ENCODE peak calls at places on chromosomes 4 and X, in four cellular contexts. W, B, T and D are unnamed samples.

GRCh38 chr4:74805601-74806000 is 11.3 kb upstream of the BTC start:
- DNase-seq in T (peak), B (no peak), W (no peak), D (no peak)

GRCh38 chrX:18353931-18354368 is 538 bp downstream of the SCML2 start:
- DNase-seq in B (peak), T (peak), W (no peak), D (peak)

GRCh38 chr4:16858275-16858752 is 40.1 kb downstream of the LDB2 start:
- DNase-seq in B (no peak), T (no peak), W (no peak), D (no peak)

GRCh38 chr4:130747842-130748241 is 1651.9 kb downstream of the C4orf33 start:
- DNase-seq in B (no peak), T (no peak), W (no peak), D (no peak)

GRCh38 chr4:135238940-135239339 is 1037.4 kb upstream of the PABPC4L start:
- DNase-seq in W (no peak), T (no peak), B (no peak), D (peak)

GRCh38 chr4:9927317-9928007 is 93.8 kb downstream of the SLC2A9 start:
- DNase-seq in T (no peak), B (no peak), W (no peak), D (no peak)

GRCh38 chrX:148500428-148501120 is at the start of gene AFF2:
- DNase-seq in W (no peak), B (peak), T (no peak), D (peak)

GRCh38 chr4:24774452-24774851 is 20.9 kb upstream of the SOD3 start:
- DNase-seq in W (no peak), B (no peak), T (no peak), D (no peak)

GRCh38 chr4:184474261-184475095 is at the start of gene IRF2:
- DNase-seq in W (peak), B (peak), T (peak), D (peak)

GRCh38 chrX:139429913-139430312 is 100.6 kb upstream of the F9 start:
- DNase-seq in W (no peak), B (no peak), T (no peak), D (no peak)

GRCh38 chr4:73450398-73451004 is 14.5 kb downstream of the AFP start:
- DNase-seq in B (peak), T (no peak), W (no peak), D (no peak)

GRCh38 chr4:575281-576141 is 584 bp downstream of the TMEM271 start:
- DNase-seq in W (no peak), T (no peak), B (peak), D (peak)

GRCh38 chr4:1802720-1803522 is 9.8 kb downstream of the FGFR3 start:
- DNase-seq in B (no peak), T (no peak), W (no peak), D (no peak)

GRCh38 chr4:154738426-154738825 is 5.4 kb upstream of the LRAT start:
- DNase-seq in T (no peak), W (no peak), B (no peak), D (no peak)

GRCh38 chr4:177123811-177124210 is 185.9 kb upstream of the NEIL3 start:
- DNase-seq in W (no peak), T (no peak), B (no peak), D (no peak)
- H2AFZ ChIP-seq in W (no peak), T (no peak), B (no peak), D (peak)

GRCh38 chrX:34467437-34467836 is 189.6 kb downstream of the TMEM47 start:
- DNase-seq in W (no peak), B (no peak), T (no peak), D (no peak)
- TF ChIP-seq TCF12 in W (no peak), B (no peak), T (no peak), D (no peak)

GRCh38 chr4:133483600-133484246 is 334.6 kb downstream of the PCDH10 start:
- DNase-seq in W (no peak), T (peak), B (no peak), D (no peak)
- H2AFZ ChIP-seq in W (no peak), T (no peak), B (no peak), D (no peak)

GRCh38 chrX:39725114-39725513 is 372.6 kb downstream of the BCOR start:
- DNase-seq in B (no peak), W (no peak), T (no peak), D (no peak)

GRCh38 chrX:39728852-39729587 is 368.7 kb downstream of the BCOR start:
- DNase-seq in B (no peak), W (no peak), T (no peak), D (no peak)

GRCh38 chrX:39728025-39728424 is 369.7 kb downstream of the BCOR start:
- DNase-seq in W (no peak), B (no peak), T (no peak), D (peak)

GRCh38 chrX:39725928-39726619 is 371.7 kb downstream of the BCOR start:
- DNase-seq in B (no peak), W (no peak), T (no peak), D (peak)

DNA sequence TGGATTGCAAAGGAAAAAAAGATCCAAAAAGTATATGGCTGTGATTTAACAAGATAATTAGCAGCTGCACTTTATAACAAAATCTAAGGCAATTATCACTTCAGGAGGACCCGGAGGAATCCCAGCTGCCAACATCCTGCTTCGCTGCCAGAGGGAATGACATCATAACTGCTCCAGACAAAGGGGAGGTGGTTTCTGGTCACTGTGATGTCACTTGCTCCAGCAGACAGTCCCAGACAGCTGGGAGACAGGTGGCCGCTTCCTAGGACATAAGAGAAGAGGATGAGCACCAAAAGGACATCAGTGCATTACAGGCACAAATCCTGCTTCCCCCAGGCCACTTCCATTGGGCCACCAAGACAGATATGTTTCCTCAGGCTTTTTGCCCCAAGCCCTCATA is 370.9 kb downstream of the BCOR start:
- DNase-seq in B (no peak), T (no peak), W (no peak), D (peak)
- TF ChIP-seq TCF12 in B (no peak), T (no peak), W (no peak), D (peak)

GRCh38 chr4:20255251-20255586 is 3.5 kb downstream of the SLIT2 start:
- DNase-seq in B (no peak), W (no peak), T (no peak), D (no peak)
- H2AFZ ChIP-seq in B (no peak), W (no peak), T (no peak), D (peak)

DNA sequence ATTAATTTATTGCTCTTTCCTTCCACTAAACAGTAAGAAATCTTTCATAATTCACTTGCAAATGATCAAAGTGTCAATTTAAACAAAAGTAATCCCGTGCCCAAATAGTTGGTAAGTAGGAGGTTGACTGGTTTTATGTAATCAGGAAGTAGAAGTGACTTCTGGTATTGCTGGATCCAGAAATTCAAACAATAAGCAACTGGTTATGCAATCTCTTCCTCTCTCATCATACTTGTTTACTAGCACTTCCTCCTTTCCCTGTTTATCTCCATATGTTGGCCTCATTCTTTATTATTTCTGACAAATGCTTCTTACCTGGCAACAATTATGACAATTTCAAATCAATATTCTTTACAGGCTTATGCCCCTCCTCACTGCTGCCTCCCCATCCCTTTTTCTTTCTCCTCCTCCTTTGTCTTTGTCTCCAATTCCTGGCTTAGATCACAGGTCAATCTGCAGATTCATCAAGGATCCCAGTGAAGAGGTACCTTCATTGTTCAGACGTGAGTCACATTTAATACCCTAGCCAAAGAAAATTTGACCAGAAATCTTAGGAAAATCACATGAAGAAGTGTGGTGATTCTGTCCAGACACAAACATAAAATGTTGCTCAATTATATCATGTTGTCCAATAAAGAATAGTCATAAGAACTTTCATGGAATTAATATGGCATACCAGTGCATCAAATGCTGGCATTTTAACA is 323.2 kb upstream of the PCDH7 start:
- DNase-seq in W (no peak), T (no peak), B (no peak), D (no peak)
- TF ChIP-seq TCF12 in W (no peak), T (no peak), B (no peak), D (no peak)

GRCh38 chrX:2628751-2629315 is 62.3 kb upstream of the CD99 start:
- DNase-seq in W (no peak), B (no peak), T (peak), D (no peak)
- H2AFZ ChIP-seq in W (peak), B (no peak), T (no peak), D (no peak)